ENCODE peak calls at places on chromosomes 7 and 10, in four cellular contexts. One of them, this sample, is unnamed.

GRCh38 chr7:54811925-54812264 is 52.9 kb upstream of the SEC61G start:
- DNase-seq in A549: no peak
- DNase-seq in IMR-90: peak
- DNase-seq in GM12878: no peak
- DNase-seq in this sample: no peak

GRCh38 chr7:15504376-15504775 is 57.4 kb downstream of the AGMO start:
- DNase-seq in A549: no peak
- DNase-seq in IMR-90: no peak
- DNase-seq in GM12878: no peak
- DNase-seq in this sample: no peak

GRCh38 chr10:93498196-93498595 is 1.8 kb downstream of the CEP55 start:
- DNase-seq in A549: no peak
- DNase-seq in IMR-90: no peak
- DNase-seq in GM12878: no peak
- DNase-seq in this sample: peak

GRCh38 chr7:52726986-52727385 is 308.4 kb upstream of the POM121L12 start:
- DNase-seq in A549: no peak
- DNase-seq in IMR-90: no peak
- DNase-seq in GM12878: no peak
- DNase-seq in this sample: no peak

GRCh38 chr10:43965033-43965917 is 316.6 kb upstream of the ZNF32 start:
- DNase-seq in A549: no peak
- DNase-seq in IMR-90: peak
- DNase-seq in GM12878: peak
- DNase-seq in this sample: no peak

GRCh38 chr10:79427965-79428364 is 17.5 kb downstream of the ZCCHC24 start:
- DNase-seq in A549: no peak
- DNase-seq in IMR-90: no peak
- DNase-seq in GM12878: no peak
- DNase-seq in this sample: no peak

GRCh38 chr10:112260831-112261230 is 22.4 kb upstream of the TECTB start:
- DNase-seq in A549: no peak
- DNase-seq in IMR-90: no peak
- DNase-seq in GM12878: no peak
- DNase-seq in this sample: no peak

GRCh38 chr7:98777051-98777450 is 92.8 kb downstream of the TMEM130 start:
- DNase-seq in A549: no peak
- DNase-seq in IMR-90: no peak
- DNase-seq in GM12878: no peak
- DNase-seq in this sample: no peak

GRCh38 chr7:104809906-104810305 is 204.1 kb upstream of the KMT2E start:
- DNase-seq in A549: no peak
- DNase-seq in IMR-90: no peak
- DNase-seq in GM12878: no peak
- DNase-seq in this sample: no peak

GRCh38 chr10:59362184-59362966 is at the start of gene FAM13C:
- DNase-seq in A549: peak
- DNase-seq in IMR-90: peak
- DNase-seq in GM12878: no peak
- DNase-seq in this sample: no peak

GRCh38 chr7:131231381-131232220 is 96.1 kb upstream of the MKLN1 start:
- DNase-seq in A549: peak
- DNase-seq in IMR-90: peak
- DNase-seq in GM12878: peak
- DNase-seq in this sample: no peak

GRCh38 chr10:14953452-14954000 is 370 bp downstream of the DCLRE1C start:
- DNase-seq in A549: peak
- DNase-seq in IMR-90: peak
- DNase-seq in GM12878: peak
- DNase-seq in this sample: peak

GRCh38 chr7:99631311-99632109 is 14.8 kb downstream of the ZSCAN25 start:
- DNase-seq in A549: peak
- DNase-seq in IMR-90: peak
- DNase-seq in GM12878: no peak
- DNase-seq in this sample: peak

GRCh38 chr7:88141953-88142352 is 77.9 kb downstream of the SRI start:
- DNase-seq in A549: no peak
- DNase-seq in IMR-90: no peak
- DNase-seq in GM12878: no peak
- DNase-seq in this sample: no peak

GRCh38 chr10:11515596-11516418 is 95.6 kb downstream of the USP6NL start:
- DNase-seq in A549: peak
- DNase-seq in IMR-90: peak
- DNase-seq in GM12878: peak
- DNase-seq in this sample: peak

GRCh38 chr10:73999703-74000102 is 1.8 kb downstream of the VCL start:
- DNase-seq in A549: no peak
- DNase-seq in IMR-90: peak
- DNase-seq in GM12878: no peak
- DNase-seq in this sample: no peak

GRCh38 chr7:138776156-138776833 is 21.5 kb upstream of the TMEM213 start:
- DNase-seq in A549: no peak
- DNase-seq in IMR-90: no peak
- DNase-seq in GM12878: no peak
- DNase-seq in this sample: no peak

GRCh38 chr10:13769926-13770325 is 183.2 kb downstream of the PRPF18 start:
- DNase-seq in A549: no peak
- DNase-seq in IMR-90: peak
- DNase-seq in GM12878: no peak
- DNase-seq in this sample: no peak

GRCh38 chr10:17409170-17409733 is 45.1 kb downstream of the ST8SIA6 start:
- DNase-seq in A549: peak
- DNase-seq in IMR-90: peak
- DNase-seq in GM12878: no peak
- DNase-seq in this sample: no peak

GRCh38 chr10:44195120-44196007 is 189.5 kb downstream of the CXCL12 start:
- DNase-seq in A549: peak
- DNase-seq in IMR-90: peak
- DNase-seq in GM12878: no peak
- DNase-seq in this sample: no peak

GRCh38 chr7:155750255-155751125 is 61.8 kb downstream of the SHH start:
- DNase-seq in A549: no peak
- DNase-seq in IMR-90: no peak
- DNase-seq in GM12878: no peak
- DNase-seq in this sample: no peak

GRCh38 chr10:60098676-60099601 is 192.6 kb upstream of the CCDC6 start:
- DNase-seq in A549: peak
- DNase-seq in IMR-90: no peak
- DNase-seq in GM12878: no peak
- DNase-seq in this sample: peak

GRCh38 chr10:50390302-50390701 is 139.0 kb upstream of the ASAH2 start:
- DNase-seq in A549: no peak
- DNase-seq in IMR-90: no peak
- DNase-seq in GM12878: no peak
- DNase-seq in this sample: no peak

GRCh38 chr10:126844406-126844805 is 60.8 kb upstream of the DOCK1 start:
- DNase-seq in A549: peak
- DNase-seq in IMR-90: no peak
- DNase-seq in GM12878: no peak
- DNase-seq in this sample: no peak

GRCh38 chr7:80499350-80499955 is 12.4 kb downstream of the GNAT3 start:
- DNase-seq in A549: peak
- DNase-seq in IMR-90: peak
- DNase-seq in GM12878: no peak
- DNase-seq in this sample: no peak

GRCh38 chr10:69272620-69273019 is 5.7 kb upstream of the HK1 start:
- DNase-seq in A549: no peak
- DNase-seq in IMR-90: no peak
- DNase-seq in GM12878: no peak
- DNase-seq in this sample: no peak
- TF ChIP-seq ELK1 in A549: no peak
- TF ChIP-seq ELK1 in IMR-90: no peak
- TF ChIP-seq ELK1 in GM12878: no peak
- TF ChIP-seq ELK1 in this sample: no peak

DNA sequence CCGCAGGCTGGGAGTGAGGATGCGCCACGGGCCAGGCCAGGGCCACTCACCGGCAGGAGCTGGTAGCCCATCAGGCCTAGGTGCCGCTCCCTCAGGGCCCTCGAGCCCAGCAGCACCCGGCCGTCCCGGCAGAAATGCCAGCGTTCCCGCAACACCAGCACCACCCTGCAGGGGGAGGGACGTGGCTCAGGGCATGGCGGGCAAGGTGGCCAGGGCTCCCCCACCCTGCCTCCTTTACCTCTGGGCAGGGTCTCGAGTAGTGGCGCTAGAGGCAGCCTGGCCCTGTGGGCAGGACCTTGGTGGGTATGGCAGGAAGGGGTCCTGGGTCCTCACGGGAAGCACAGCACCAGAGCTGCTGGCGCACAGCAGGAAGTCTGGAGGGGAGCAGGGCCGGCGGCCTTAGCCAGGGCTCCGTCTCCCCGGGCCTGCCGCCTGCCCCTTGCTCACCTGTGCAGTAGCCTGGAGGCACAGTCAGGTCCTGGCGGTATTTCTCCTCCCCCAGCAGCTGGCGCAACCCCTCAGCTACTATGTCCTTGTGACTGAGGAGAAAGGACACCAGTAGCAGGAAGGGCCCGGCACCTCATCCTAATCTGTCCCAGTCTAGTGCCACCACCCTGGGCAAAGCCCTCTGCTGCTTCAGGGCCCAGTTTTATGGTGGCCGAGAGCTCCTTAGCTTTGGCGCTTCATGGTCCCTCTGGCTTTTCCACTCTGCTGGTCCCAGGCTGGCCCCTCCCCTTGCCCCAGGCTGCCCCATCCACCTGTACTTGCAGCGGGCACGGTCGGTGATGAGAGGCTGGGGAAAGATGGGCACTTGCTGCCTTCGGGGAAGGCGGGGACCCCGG is 3.5 kb downstream of the FASTK start:
- DNase-seq in A549: peak
- DNase-seq in IMR-90: no peak
- DNase-seq in GM12878: no peak
- DNase-seq in this sample: no peak
- TF ChIP-seq ELK1 in A549: no peak
- TF ChIP-seq ELK1 in IMR-90: no peak
- TF ChIP-seq ELK1 in GM12878: no peak
- TF ChIP-seq ELK1 in this sample: no peak

GRCh38 chr10:109852718-109853037 is 70.6 kb downstream of the XPNPEP1 start:
- DNase-seq in A549: no peak
- DNase-seq in IMR-90: no peak
- DNase-seq in GM12878: no peak
- DNase-seq in this sample: no peak
- TF ChIP-seq ELK1 in A549: no peak
- TF ChIP-seq ELK1 in IMR-90: no peak
- TF ChIP-seq ELK1 in GM12878: no peak
- TF ChIP-seq ELK1 in this sample: no peak

DNA sequence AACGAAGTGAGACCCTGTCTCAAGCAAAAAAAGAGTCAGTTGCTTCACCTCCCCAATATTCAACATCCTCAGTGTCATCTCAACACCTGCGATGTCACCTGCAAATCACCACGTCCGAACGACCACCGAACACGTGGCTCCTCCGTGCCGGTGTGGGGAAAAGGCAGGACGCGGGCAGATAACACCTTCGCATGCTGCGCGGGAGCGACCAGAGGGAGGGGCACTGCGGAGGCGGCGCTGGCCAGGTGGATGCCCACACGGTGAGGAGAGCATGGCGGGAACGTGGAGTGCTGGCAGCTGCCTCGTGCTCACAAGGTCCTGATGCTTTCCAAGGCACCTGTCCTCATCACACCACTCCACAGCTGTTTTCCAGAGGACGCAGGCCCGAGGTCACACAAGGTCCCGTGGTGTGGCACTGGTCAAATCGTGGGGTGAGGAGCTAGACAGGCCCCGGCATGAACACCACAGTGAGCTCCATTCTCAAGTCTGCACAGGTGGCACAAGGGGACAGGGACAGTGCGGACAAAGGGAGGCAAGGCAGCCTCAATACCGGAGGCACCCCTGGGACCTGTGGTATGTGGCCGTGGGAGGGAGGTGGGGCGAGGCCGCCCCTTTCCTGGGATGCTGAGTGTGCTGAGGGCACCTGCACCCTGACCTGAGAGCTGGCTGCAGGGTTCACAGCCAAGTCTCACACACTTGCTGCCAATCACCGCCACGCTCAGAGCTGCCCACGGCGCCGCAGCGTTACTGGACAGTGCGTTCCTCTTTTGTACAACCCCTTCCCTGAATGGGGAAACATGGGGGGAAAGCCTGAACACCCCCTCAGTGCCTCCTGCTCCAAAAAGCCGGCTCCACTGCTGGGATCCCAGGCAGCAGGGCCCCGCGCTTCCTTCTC is 13.0 kb downstream of the TUBGCP2 start:
- DNase-seq in A549: no peak
- DNase-seq in IMR-90: no peak
- DNase-seq in GM12878: no peak
- DNase-seq in this sample: no peak
- TF ChIP-seq ELK1 in A549: no peak
- TF ChIP-seq ELK1 in IMR-90: no peak
- TF ChIP-seq ELK1 in GM12878: no peak
- TF ChIP-seq ELK1 in this sample: no peak

This sample was measured in K562.